ENCODE peak calls at places on chromosomes 11 and 22, in ten cellular contexts. P is activated naive CD8-positive, alpha-beta T cell treated with anti-CD3 and anti-CD28 coated beads, Interleukin-2, amount 50 U/mL, for 24 hours; V is neural crest cell; A is spleen; B is NCI-H1092; K is stimulated activated CD4-positive, alpha-beta T cell treated with anti-CD3 and anti-CD28 coated beads, Interleukin-1b, Interleukin-23, amount 100 ng/mL, for 24 hours; U is T follicular helper cell; T is activated CD4-positive, CD25-positive, alpha-beta regulatory T cell treated with anti-CD3 and anti-CD28 coated beads, Interleukin-2, amount 50 U/mL, for 72 hours; Q is stimulated activated naive CD4-positive, alpha-beta T cell; I is activated CD4-positive, alpha-beta T cell treated with anti-CD3 and anti-CD28 coated beads, Interleukin-2, amount 10 ng/mL, durations not matched to agents 7 days and 5 days. G is an unnamed sample.

GRCh38 chr11:27204527-27204926 is 158.5 kb downstream of the CCDC34 start:
- DNase-seq in B (no peak), A (no peak), T (no peak), K (no peak), Q (no peak), P (no peak), V (no peak), U (peak; percentile 6), I (no peak), G (no peak)

GRCh38 chr11:1226981-1227550 is 4.2 kb downstream of the MUC5B start:
- DNase-seq in V (no peak), I (no peak), Q (no peak), T (peak; percentile 28), A (peak; percentile 62), B (no peak), U (no peak), P (no peak), K (no peak), G (no peak)

GRCh38 chr11:4464216-4465159 is 15.4 kb downstream of the OR52K2 start:
- DNase-seq in I (no peak), B (no peak), A (no peak), K (no peak), T (no peak), P (no peak), V (no peak), U (no peak), Q (no peak), G (no peak)

GRCh38 chr11:68978931-68979591 is 1.7 kb downstream of the MRGPRD start:
- DNase-seq in P (no peak), U (no peak), V (no peak), A (peak; percentile 57), T (no peak), K (no peak), Q (no peak), B (no peak), I (no peak), G (no peak)

GRCh38 chr11:32851251-32851650 is 21.5 kb downstream of the PRRG4 start:
- DNase-seq in P (no peak), U (no peak), V (no peak), T (no peak), I (no peak), A (no peak), B (no peak), Q (no peak), K (no peak), G (no peak)

GRCh38 chr11:65532388-65533064 is 7.6 kb downstream of the SCYL1 start:
- DNase-seq in T (no peak), Q (no peak), I (no peak), B (no peak), U (no peak), K (no peak), V (no peak), P (no peak), A (no peak), G (no peak)

GRCh38 chr11:105070221-105070789 is 25.2 kb upstream of the CARD16 start:
- DNase-seq in T (no peak), K (no peak), A (no peak), V (no peak), Q (no peak), P (no peak), U (no peak), B (no peak), I (no peak), G (no peak)

GRCh38 chr22:31241200-31241599 is 29.1 kb downstream of the LIMK2 start:
- DNase-seq in B (no peak), T (no peak), P (no peak), K (no peak), V (no peak), Q (no peak), I (no peak), U (no peak), A (no peak), G (no peak)